ENCODE peak calls at places on chromosomes 12 and 14, in seven cellular contexts. M, V, Z, N, G, E and L are unnamed samples.

GRCh38 chr14:50059773-50060629 is 56.4 kb downstream of the VCPKMT start:
- DNase-seq in M (no peak), V (no peak), Z (no peak), N (no peak), G (no peak), E (no peak), L (no peak)

GRCh38 chr14:103512701-103513611 is 9.7 kb downstream of the CKB start:
- DNase-seq in M (no peak), V (peak; percentile 13), Z (peak; percentile 93), N (peak; percentile 64), G (peak; percentile 41), E (no peak), L (peak; percentile 92)

GRCh38 chr14:44029933-44030332 is 477.1 kb downstream of the FSCB start:
- DNase-seq in M (no peak), V (no peak), Z (no peak), N (no peak), G (peak; percentile 6), E (no peak), L (no peak)

GRCh38 chr12:1533602-1534304 is 60.6 kb downstream of the FBXL14 start:
- DNase-seq in M (peak; percentile 42), V (peak; percentile 73), Z (no peak), N (no peak), G (peak; percentile 41), E (no peak), L (no peak)

GRCh38 chr12:120181991-120182631 is 12.4 kb downstream of the GCN1 start:
- DNase-seq in M (no peak), V (no peak), Z (peak; percentile 22), N (peak; percentile 56), G (peak; percentile 71), E (peak; percentile 78), L (no peak)

GRCh38 chr12:99200711-99201384 is 446.7 kb upstream of the GARIN6 start:
- DNase-seq in M (no peak), V (no peak), Z (no peak), N (no peak), G (no peak), E (no peak), L (no peak)

GRCh38 chr12:26936559-26937442 is 980 bp downstream of the INTS13 start:
- DNase-seq in M (no peak), V (peak; percentile 17), Z (no peak), N (no peak), G (no peak), E (no peak), L (no peak)

GRCh38 chr12:70365648-70366518 is at the start of gene KCNMB4:
- DNase-seq in M (peak; percentile 71), V (peak; percentile 96), Z (peak; percentile 35), N (peak; percentile 73), G (peak; percentile 37), E (peak; percentile 46), L (peak; percentile 87)

GRCh38 chr12:103799504-103800251 is 41.4 kb downstream of the NT5DC3 start:
- DNase-seq in M (no peak), V (no peak), Z (no peak), N (peak; percentile 28), G (peak; percentile 85), E (peak; percentile 86), L (no peak)

GRCh38 chr12:1496162-1496925 is 98.0 kb downstream of the FBXL14 start:
- DNase-seq in M (no peak), V (no peak), Z (peak; percentile 21), N (peak; percentile 43), G (no peak), E (no peak), L (peak; percentile 75)

GRCh38 chr12:98355933-98356332 is 159.5 kb upstream of the TMPO start:
- DNase-seq in M (no peak), V (no peak), Z (no peak), N (no peak), G (no peak), E (no peak), L (no peak)

GRCh38 chr12:85866929-85867776 is 6.9 kb upstream of the NTS start:
- DNase-seq in M (no peak), V (peak; percentile 46), Z (peak; percentile 71), N (no peak), G (peak; percentile 82), E (peak; percentile 47), L (no peak)

GRCh38 chr14:58770501-58770982 is 132.8 kb downstream of the DACT1 start:
- DNase-seq in M (no peak), V (no peak), Z (no peak), N (no peak), G (no peak), E (no peak), L (no peak)

GRCh38 chr14:29197557-29197956 is 431.0 kb downstream of the FOXG1 start:
- DNase-seq in M (no peak), V (no peak), Z (no peak), N (no peak), G (no peak), E (no peak), L (no peak)

GRCh38 chr14:23153891-23154796 is 29.3 kb downstream of the SLC7A8 start:
- DNase-seq in M (peak; percentile 3), V (no peak), Z (peak; percentile 93), N (peak; percentile 94), G (peak; percentile 62), E (no peak), L (peak; percentile 94)

GRCh38 chr14:60807247-60807646 is 72.7 kb downstream of the MNAT1 start:
- DNase-seq in M (no peak), V (no peak), Z (no peak), N (no peak), G (no peak), E (no peak), L (no peak)

GRCh38 chr14:34365309-34365915 is 96.6 kb downstream of the SPTSSA start:
- DNase-seq in M (no peak), V (no peak), Z (no peak), N (no peak), G (peak; percentile 35), E (no peak), L (no peak)

GRCh38 chr12:115481141-115481540 is 796.4 kb downstream of the MED13L start:
- DNase-seq in M (no peak), V (peak; percentile 24), Z (no peak), N (no peak), G (no peak), E (no peak), L (no peak)

GRCh38 chr12:127957001-127957660 is 309.8 kb upstream of the TMEM132C start:
- DNase-seq in M (no peak), V (no peak), Z (peak; percentile 78), N (no peak), G (no peak), E (peak; percentile 55), L (no peak)